ENCODE peak calls at places on chromosomes 4 and X, in nine cellular contexts. One of them, this sample, is unnamed.

GRCh38 chr4:7971881-7972500 is 32.3 kb upstream of the AFAP1 start:
- DNase-seq in astrocyte: no peak
- DNase-seq in cardiac muscle cell: no peak
- DNase-seq in stimulated activated CD8-positive, alpha-beta memory T cell treated with anti-CD3 and anti-CD28 coated beads, Interleukin-7, amount 100 ng/mL, for 1 hour: no peak
- DNase-seq in Panc1: no peak
- DNase-seq in immature natural killer cell: no peak
- DNase-seq in amniotic stem cell: no peak
- DNase-seq in stimulated activated CD4-positive, alpha-beta T cell treated with anti-CD3 and anti-CD28 coated beads, Interleukin-2, amount 100 ng/mL, for 48 hours: no peak
- DNase-seq in body of pancreas: no peak
- DNase-seq in this sample: no peak

GRCh38 chr4:172521680-172522079 is 646.9 kb upstream of the GALNT7 start:
- DNase-seq in astrocyte: no peak
- DNase-seq in cardiac muscle cell: no peak
- DNase-seq in stimulated activated CD8-positive, alpha-beta memory T cell treated with anti-CD3 and anti-CD28 coated beads, Interleukin-7, amount 100 ng/mL, for 1 hour: no peak
- DNase-seq in Panc1: no peak
- DNase-seq in immature natural killer cell: no peak
- DNase-seq in amniotic stem cell: no peak
- DNase-seq in stimulated activated CD4-positive, alpha-beta T cell treated with anti-CD3 and anti-CD28 coated beads, Interleukin-2, amount 100 ng/mL, for 48 hours: no peak
- DNase-seq in body of pancreas: no peak
- DNase-seq in this sample: no peak

GRCh38 chr4:26015906-26016305 is 101.9 kb downstream of the SMIM20 start:
- DNase-seq in astrocyte: no peak
- DNase-seq in cardiac muscle cell: no peak
- DNase-seq in stimulated activated CD8-positive, alpha-beta memory T cell treated with anti-CD3 and anti-CD28 coated beads, Interleukin-7, amount 100 ng/mL, for 1 hour: no peak
- DNase-seq in Panc1: no peak
- DNase-seq in immature natural killer cell: no peak
- DNase-seq in amniotic stem cell: no peak
- DNase-seq in stimulated activated CD4-positive, alpha-beta T cell treated with anti-CD3 and anti-CD28 coated beads, Interleukin-2, amount 100 ng/mL, for 48 hours: no peak
- DNase-seq in body of pancreas: no peak
- DNase-seq in this sample: no peak

GRCh38 chr4:5728451-5728850 is 17.4 kb downstream of the EVC start:
- DNase-seq in astrocyte: no peak
- DNase-seq in cardiac muscle cell: no peak
- DNase-seq in stimulated activated CD8-positive, alpha-beta memory T cell treated with anti-CD3 and anti-CD28 coated beads, Interleukin-7, amount 100 ng/mL, for 1 hour: no peak
- DNase-seq in Panc1: no peak
- DNase-seq in immature natural killer cell: no peak
- DNase-seq in amniotic stem cell: no peak
- DNase-seq in stimulated activated CD4-positive, alpha-beta T cell treated with anti-CD3 and anti-CD28 coated beads, Interleukin-2, amount 100 ng/mL, for 48 hours: no peak
- DNase-seq in body of pancreas: no peak
- DNase-seq in this sample: no peak

GRCh38 chr4:146124023-146124680 is 51.4 kb upstream of the LSM6 start:
- DNase-seq in astrocyte: no peak
- DNase-seq in cardiac muscle cell: no peak
- DNase-seq in stimulated activated CD8-positive, alpha-beta memory T cell treated with anti-CD3 and anti-CD28 coated beads, Interleukin-7, amount 100 ng/mL, for 1 hour: no peak
- DNase-seq in Panc1: no peak
- DNase-seq in immature natural killer cell: no peak
- DNase-seq in amniotic stem cell: no peak
- DNase-seq in stimulated activated CD4-positive, alpha-beta T cell treated with anti-CD3 and anti-CD28 coated beads, Interleukin-2, amount 100 ng/mL, for 48 hours: no peak
- DNase-seq in body of pancreas: no peak
- DNase-seq in this sample: no peak

GRCh38 chrX:14095702-14096101 is 66.0 kb upstream of the GEMIN8 start:
- DNase-seq in astrocyte: peak
- DNase-seq in cardiac muscle cell: peak
- DNase-seq in stimulated activated CD8-positive, alpha-beta memory T cell treated with anti-CD3 and anti-CD28 coated beads, Interleukin-7, amount 100 ng/mL, for 1 hour: no peak
- DNase-seq in Panc1: peak
- DNase-seq in immature natural killer cell: peak
- DNase-seq in amniotic stem cell: no peak
- DNase-seq in stimulated activated CD4-positive, alpha-beta T cell treated with anti-CD3 and anti-CD28 coated beads, Interleukin-2, amount 100 ng/mL, for 48 hours: peak
- DNase-seq in body of pancreas: peak
- DNase-seq in this sample: peak

GRCh38 chr4:88610771-88611170 is 18.5 kb downstream of the HERC3 start:
- DNase-seq in astrocyte: peak
- DNase-seq in cardiac muscle cell: no peak
- DNase-seq in stimulated activated CD8-positive, alpha-beta memory T cell treated with anti-CD3 and anti-CD28 coated beads, Interleukin-7, amount 100 ng/mL, for 1 hour: no peak
- DNase-seq in Panc1: no peak
- DNase-seq in immature natural killer cell: no peak
- DNase-seq in amniotic stem cell: no peak
- DNase-seq in stimulated activated CD4-positive, alpha-beta T cell treated with anti-CD3 and anti-CD28 coated beads, Interleukin-2, amount 100 ng/mL, for 48 hours: no peak
- DNase-seq in body of pancreas: peak
- DNase-seq in this sample: no peak

GRCh38 chr4:74217365-74217764 is 59.4 kb downstream of the MTHFD2L start:
- DNase-seq in astrocyte: peak
- DNase-seq in cardiac muscle cell: no peak
- DNase-seq in stimulated activated CD8-positive, alpha-beta memory T cell treated with anti-CD3 and anti-CD28 coated beads, Interleukin-7, amount 100 ng/mL, for 1 hour: no peak
- DNase-seq in Panc1: no peak
- DNase-seq in immature natural killer cell: no peak
- DNase-seq in amniotic stem cell: no peak
- DNase-seq in stimulated activated CD4-positive, alpha-beta T cell treated with anti-CD3 and anti-CD28 coated beads, Interleukin-2, amount 100 ng/mL, for 48 hours: no peak
- DNase-seq in body of pancreas: no peak
- DNase-seq in this sample: no peak

GRCh38 chr4:27684501-27685077 is 823.9 kb downstream of the STIM2 start:
- DNase-seq in astrocyte: peak
- DNase-seq in cardiac muscle cell: peak
- DNase-seq in stimulated activated CD8-positive, alpha-beta memory T cell treated with anti-CD3 and anti-CD28 coated beads, Interleukin-7, amount 100 ng/mL, for 1 hour: no peak
- DNase-seq in Panc1: peak
- DNase-seq in immature natural killer cell: no peak
- DNase-seq in amniotic stem cell: peak
- DNase-seq in stimulated activated CD4-positive, alpha-beta T cell treated with anti-CD3 and anti-CD28 coated beads, Interleukin-2, amount 100 ng/mL, for 48 hours: no peak
- DNase-seq in body of pancreas: peak
- DNase-seq in this sample: peak

GRCh38 chrX:151815461-151815860 is 80.9 kb downstream of the CNGA2 start:
- DNase-seq in astrocyte: peak
- DNase-seq in cardiac muscle cell: no peak
- DNase-seq in stimulated activated CD8-positive, alpha-beta memory T cell treated with anti-CD3 and anti-CD28 coated beads, Interleukin-7, amount 100 ng/mL, for 1 hour: no peak
- DNase-seq in Panc1: no peak
- DNase-seq in immature natural killer cell: no peak
- DNase-seq in amniotic stem cell: no peak
- DNase-seq in stimulated activated CD4-positive, alpha-beta T cell treated with anti-CD3 and anti-CD28 coated beads, Interleukin-2, amount 100 ng/mL, for 48 hours: no peak
- DNase-seq in body of pancreas: no peak
- DNase-seq in this sample: no peak

This sample was measured in mesothelial cell of epicardium.